ENCODE peak calls at places on chromosomes 13 and 19, in nine cellular contexts. L is GM13977, N is AG09309, I is heart right ventricle, O is mucosa of descending colon, R is uterus, J is ascending aorta, Q is fibroblast of lung, M is neural progenitor cell. Y is an unnamed sample.

GRCh38 chr19:1416014-1416841 is 8.8 kb downstream of the DAZAP1 start:
- DNase-seq in L (no peak), N (no peak), I (no peak), O (peak), R (no peak), J (no peak), Q (no peak), M (no peak), Y (no peak)

GRCh38 chr13:79812070-79812850 is 331.3 kb downstream of the NDFIP2 start:
- DNase-seq in L (peak), N (no peak), I (no peak), O (no peak), R (no peak), J (no peak), Q (no peak), M (no peak), Y (peak)

GRCh38 chr13:23928985-23929384 is 31.7 kb upstream of the C1QTNF9B start:
- DNase-seq in L (no peak), N (peak), I (no peak), O (no peak), R (no peak), J (no peak), Q (peak), M (no peak), Y (no peak)

GRCh38 chr13:83215627-83216026 is 666.6 kb downstream of the SLITRK1 start:
- DNase-seq in L (no peak), N (peak), I (no peak), O (no peak), R (no peak), J (no peak), Q (peak), M (no peak), Y (no peak)

GRCh38 chr19:1113278-1113985 is 9.6 kb downstream of the GPX4 start:
- DNase-seq in L (peak), N (peak), I (peak), O (peak), R (peak), J (peak), Q (peak), M (peak), Y (peak)

GRCh38 chr13:73913043-73913740 is 221.0 kb downstream of the KLF12 start:
- DNase-seq in L (no peak), N (no peak), I (no peak), O (no peak), R (no peak), J (no peak), Q (peak), M (no peak), Y (no peak)

GRCh38 chr13:94765814-94766213 is 53.5 kb upstream of the SOX21 start:
- DNase-seq in L (no peak), N (no peak), I (no peak), O (no peak), R (no peak), J (no peak), Q (no peak), M (no peak), Y (no peak)

GRCh38 chr13:50911051-50911690 is 1.6 kb downstream of the RNASEH2B start:
- DNase-seq in L (peak), N (no peak), I (no peak), O (no peak), R (no peak), J (no peak), Q (peak), M (peak), Y (peak)

GRCh38 chr13:28329395-28330158 is 165.4 kb downstream of the FLT1 start:
- DNase-seq in L (no peak), N (peak), I (peak), O (no peak), R (peak), J (no peak), Q (peak), M (peak), Y (no peak)

GRCh38 chr19:46482645-46483044 is 11.3 kb upstream of the PNMA8A start:
- DNase-seq in L (no peak), N (no peak), I (no peak), O (no peak), R (no peak), J (no peak), Q (peak), M (no peak), Y (no peak)

GRCh38 chr19:6564393-6564792 is 26.6 kb downstream of the CD70 start:
- DNase-seq in L (no peak), N (no peak), I (no peak), O (no peak), R (no peak), J (no peak), Q (no peak), M (peak), Y (no peak)

GRCh38 chr19:14369399-14370168 is 11.7 kb upstream of the ADGRE5 start:
- DNase-seq in L (peak), N (no peak), I (peak), O (peak), R (peak), J (peak), Q (peak), M (no peak), Y (peak)

GRCh38 chr19:46659151-46660007 is 1.6 kb downstream of the DACT3 start:
- DNase-seq in L (peak), N (no peak), I (peak), O (peak), R (peak), J (peak), Q (no peak), M (peak), Y (peak)

GRCh38 chr13:88103824-88104223 is 432.7 kb downstream of the SLITRK5 start:
- DNase-seq in L (no peak), N (no peak), I (no peak), O (no peak), R (no peak), J (no peak), Q (no peak), M (peak), Y (no peak)

GRCh38 chr13:28140433-28141125 is 2.2 kb downstream of the PAN3 start:
- DNase-seq in L (no peak), N (no peak), I (no peak), O (no peak), R (no peak), J (no peak), Q (no peak), M (peak), Y (no peak)

GRCh38 chr13:44329909-44330545 is 43.6 kb upstream of the SERP2 start:
- DNase-seq in L (no peak), N (no peak), I (no peak), O (no peak), R (no peak), J (no peak), Q (no peak), M (no peak), Y (no peak)

GRCh38 chr13:31860002-31860401 is 120.7 kb downstream of the RXFP2 start:
- DNase-seq in L (no peak), N (no peak), I (no peak), O (no peak), R (no peak), J (no peak), Q (no peak), M (no peak), Y (no peak)

GRCh38 chr19:47476438-47476972 is 4.8 kb upstream of the SLC8A2 start:
- DNase-seq in L (no peak), N (no peak), I (no peak), O (no peak), R (no peak), J (no peak), Q (no peak), M (no peak), Y (no peak)

GRCh38 chr19:48899781-48900476 is at the start of gene NUCB1:
- DNase-seq in L (peak), N (peak), I (peak), O (peak), R (peak), J (peak), Q (peak), M (peak), Y (peak)

GRCh38 chr13:90365130-90365529 is 982.4 kb upstream of the MIR17HG start:
- DNase-seq in L (no peak), N (no peak), I (no peak), O (no peak), R (no peak), J (no peak), Q (peak), M (no peak), Y (no peak)

GRCh38 chr19:10270616-10271394 is at the start of gene ICAM1:
- DNase-seq in L (peak), N (no peak), I (peak), O (peak), R (peak), J (peak), Q (peak), M (peak), Y (peak)

GRCh38 chr13:96817336-96817941 is 176.8 kb downstream of the OXGR1 start:
- DNase-seq in L (no peak), N (no peak), I (no peak), O (no peak), R (no peak), J (no peak), Q (peak), M (peak), Y (no peak)

GRCh38 chr19:27679399-27679798 is 1533.6 kb downstream of the UQCRFS1 start:
- DNase-seq in L (no peak), N (no peak), I (no peak), O (no peak), R (no peak), J (no peak), Q (no peak), M (no peak), Y (no peak)

GRCh38 chr19:7988307-7988706 is 17.1 kb downstream of the ELAVL1 start:
- DNase-seq in L (no peak), N (no peak), I (no peak), O (no peak), R (no peak), J (no peak), Q (no peak), M (no peak), Y (no peak)

GRCh38 chr13:77492982-77493381 is 42.5 kb upstream of the SCEL start:
- DNase-seq in L (no peak), N (no peak), I (no peak), O (no peak), R (no peak), J (no peak), Q (peak), M (no peak), Y (peak)

GRCh38 chr13:84609716-84610115 is 727.4 kb upstream of the SLITRK1 start:
- DNase-seq in L (no peak), N (peak), I (no peak), O (no peak), R (no peak), J (no peak), Q (peak), M (no peak), Y (no peak)

GRCh38 chr13:21121616-21122015 is 54.7 kb downstream of the SKA3 start:
- DNase-seq in L (no peak), N (no peak), I (no peak), O (no peak), R (no peak), J (no peak), Q (no peak), M (no peak), Y (no peak)

GRCh38 chr19:29708553-29709439 is 6.3 kb downstream of the C19orf12 start:
- DNase-seq in L (no peak), N (no peak), I (no peak), O (peak), R (no peak), J (no peak), Q (no peak), M (no peak), Y (no peak)

GRCh38 chr13:42600943-42601342 is 27.0 kb downstream of the TNFSF11 start:
- DNase-seq in L (no peak), N (no peak), I (no peak), O (no peak), R (no peak), J (no peak), Q (no peak), M (no peak), Y (no peak)

GRCh38 chr19:8611890-8612806 is 1.6 kb upstream of the ADAMTS10 start:
- DNase-seq in L (peak), N (peak), I (peak), O (peak), R (peak), J (peak), Q (peak), M (no peak), Y (no peak)

GRCh38 chr13:41597348-41598041 is 140.1 kb downstream of the RGCC start:
- DNase-seq in L (no peak), N (no peak), I (no peak), O (no peak), R (no peak), J (no peak), Q (peak), M (no peak), Y (no peak)
- TF ChIP-seq CTCF in L (no peak), N (no peak), I (no peak), O (no peak), R (no peak), J (no peak), Q (no peak), M (no peak), Y (no peak)

DNA sequence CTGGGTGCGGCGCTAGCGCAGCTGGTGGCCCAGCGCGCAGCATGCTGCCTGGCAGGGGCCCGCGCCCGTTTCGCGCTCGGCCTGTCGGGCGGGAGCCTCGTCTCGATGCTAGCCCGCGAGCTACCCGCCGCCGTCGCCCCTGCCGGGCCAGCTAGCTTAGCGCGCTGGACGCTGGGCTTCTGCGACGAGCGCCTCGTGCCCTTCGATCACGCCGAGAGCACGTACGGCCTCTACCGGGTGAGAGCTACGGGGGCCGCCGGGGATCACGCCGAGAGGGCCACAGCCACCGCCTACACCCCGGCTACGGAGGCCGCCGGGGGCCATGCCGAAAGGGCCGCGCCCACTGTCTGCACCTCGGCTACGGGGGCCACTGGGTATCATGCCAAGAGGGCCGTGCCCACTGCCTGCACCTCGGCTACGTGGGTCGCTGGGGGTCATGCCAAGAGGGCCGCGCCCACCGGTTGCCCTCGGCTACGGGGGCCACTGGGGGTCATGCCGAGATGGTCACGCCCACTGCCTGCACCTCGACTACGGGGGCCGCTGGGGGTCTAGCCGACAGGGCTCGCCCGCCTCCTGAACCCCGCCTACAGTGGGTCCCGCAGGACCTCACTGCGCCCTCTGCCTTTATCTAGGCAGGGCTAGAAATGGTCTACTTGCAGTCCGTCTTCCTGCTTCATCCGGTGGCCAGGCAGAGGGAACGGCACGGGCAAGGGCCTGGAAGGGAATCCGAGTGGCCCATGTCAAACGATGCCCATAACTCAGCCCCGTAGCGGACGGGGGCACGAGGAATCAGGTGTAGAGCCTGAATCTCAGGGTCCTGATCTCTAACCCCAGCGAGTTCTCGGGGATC is 500 bp downstream of the PGLS start:
- DNase-seq in L (peak), N (peak), I (peak), O (peak), R (peak), J (peak), Q (peak), M (peak), Y (peak)
- TF ChIP-seq CTCF in L (peak), N (peak), I (peak), O (peak), R (peak), J (peak), Q (no peak), M (no peak), Y (peak)

GRCh38 chr19:56083668-56084067 is 37.4 kb downstream of the ZNF787 start:
- DNase-seq in L (no peak), N (no peak), I (no peak), O (no peak), R (no peak), J (no peak), Q (no peak), M (no peak), Y (no peak)

GRCh38 chr19:56079609-56080008 is 41.5 kb downstream of the ZNF787 start:
- DNase-seq in L (no peak), N (no peak), I (no peak), O (no peak), R (no peak), J (no peak), Q (no peak), M (no peak), Y (peak)

GRCh38 chr19:56076413-56076998 is 44.6 kb downstream of the ZNF787 start:
- DNase-seq in L (peak), N (peak), I (peak), O (no peak), R (peak), J (no peak), Q (peak), M (peak), Y (peak)

GRCh38 chr19:56084835-56085536 is 36.1 kb downstream of the ZNF787 start:
- DNase-seq in L (no peak), N (no peak), I (no peak), O (no peak), R (no peak), J (no peak), Q (no peak), M (no peak), Y (no peak)

DNA sequence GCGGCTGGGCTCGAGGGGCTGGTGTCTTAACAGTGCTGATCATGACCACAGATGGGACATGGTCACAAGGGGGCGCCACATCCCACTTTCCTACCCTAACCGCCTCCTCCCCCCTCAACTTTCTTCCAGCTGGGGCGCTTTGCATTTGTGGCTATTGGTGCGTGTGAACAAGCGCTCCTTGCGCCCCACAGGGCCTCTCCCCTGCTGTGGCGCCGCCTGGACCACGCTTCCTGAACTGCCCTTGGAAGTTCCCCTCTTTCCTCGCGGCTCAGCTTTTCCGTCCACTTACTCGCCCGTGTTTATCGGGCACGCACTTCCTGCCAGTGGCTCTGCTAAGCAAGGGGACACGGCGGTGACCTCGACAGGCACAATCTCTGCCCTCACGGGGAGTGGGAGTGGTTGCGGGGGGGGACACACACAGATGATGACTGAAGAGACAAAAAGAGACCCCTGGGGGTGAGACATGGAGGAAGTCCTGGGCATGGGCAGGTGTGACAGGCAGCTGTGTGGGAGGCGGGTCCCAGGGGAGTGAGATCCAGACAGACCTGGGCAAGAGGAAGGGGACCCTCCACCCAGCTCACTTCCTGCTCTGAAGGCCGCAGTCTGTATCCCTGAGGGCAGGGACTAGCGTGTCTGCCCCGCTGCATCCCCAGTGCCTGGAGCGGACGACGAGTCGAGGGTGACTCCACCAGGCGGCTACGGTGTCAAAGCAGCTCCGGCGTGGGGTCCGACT is 40.3 kb downstream of the ZNF787 start:
- DNase-seq in L (peak), N (peak), I (peak), O (peak), R (peak), J (peak), Q (peak), M (peak), Y (peak)
- TF ChIP-seq CTCF in L (peak), N (peak), I (peak), O (peak), R (peak), J (peak), Q (peak), M (peak), Y (peak)

GRCh38 chr13:101258071-101258470 is 158.2 kb downstream of the NALCN start:
- DNase-seq in L (peak), N (peak), I (no peak), O (no peak), R (no peak), J (no peak), Q (peak), M (peak), Y (peak)
- TF ChIP-seq CTCF in L (no peak), N (no peak), I (no peak), O (no peak), R (no peak), J (no peak), Q (no peak), M (no peak), Y (no peak)

GRCh38 chr13:26474286-26474685 is 83.2 kb upstream of the WASF3 start:
- DNase-seq in L (no peak), N (no peak), I (no peak), O (no peak), R (no peak), J (no peak), Q (no peak), M (no peak), Y (no peak)

GRCh38 chr13:26476111-26476743 is 81.3 kb upstream of the WASF3 start:
- DNase-seq in L (no peak), N (no peak), I (peak), O (no peak), R (peak), J (no peak), Q (peak), M (peak), Y (no peak)

GRCh38 chr13:26471807-26472206 is 85.7 kb upstream of the WASF3 start:
- DNase-seq in L (no peak), N (no peak), I (no peak), O (no peak), R (no peak), J (no peak), Q (no peak), M (no peak), Y (no peak)

GRCh38 chr13:26475176-26476110 is 82.0 kb upstream of the WASF3 start:
- DNase-seq in L (no peak), N (no peak), I (no peak), O (no peak), R (no peak), J (no peak), Q (no peak), M (peak), Y (no peak)

DNA sequence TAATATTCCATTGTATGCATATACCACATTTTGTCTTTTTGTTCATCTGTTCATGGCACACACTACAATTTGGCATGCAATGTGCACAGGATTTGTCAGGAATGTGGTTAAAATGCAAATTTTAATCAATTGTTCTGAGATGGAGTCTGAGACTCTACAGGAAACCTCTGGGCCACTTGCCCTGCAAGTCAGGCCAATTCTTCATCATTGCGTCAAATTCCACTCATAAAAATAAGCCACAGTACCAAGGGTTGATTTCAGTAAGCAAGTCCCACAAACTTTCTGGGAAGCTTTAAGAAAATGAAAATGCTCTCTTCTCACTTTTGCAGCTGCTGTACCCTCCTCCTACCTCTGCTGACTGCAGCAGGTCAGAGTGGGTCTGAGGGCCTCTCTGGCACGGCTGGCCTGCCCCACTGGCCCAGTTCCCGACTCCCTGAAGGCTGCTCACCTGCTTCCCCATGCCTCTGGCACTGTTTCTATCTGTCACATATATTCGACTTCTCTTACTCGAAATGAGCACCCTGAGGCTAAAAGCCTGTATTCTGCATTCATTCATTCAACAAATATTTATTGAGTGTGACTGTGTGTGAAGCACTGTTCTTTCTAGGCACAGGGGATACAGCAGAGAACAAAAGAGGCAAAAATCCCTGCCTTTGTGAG is 83.8 kb upstream of the WASF3 start:
- DNase-seq in L (no peak), N (no peak), I (no peak), O (no peak), R (no peak), J (no peak), Q (no peak), M (no peak), Y (no peak)
- TF ChIP-seq CTCF in L (no peak), N (no peak), I (no peak), O (no peak), R (no peak), J (no peak), Q (no peak), M (no peak), Y (no peak)

GRCh38 chr19:40423227-40423566 is 2.6 kb downstream of the SERTAD1 start:
- DNase-seq in L (no peak), N (no peak), I (no peak), O (no peak), R (no peak), J (no peak), Q (no peak), M (no peak), Y (no peak)
- TF ChIP-seq CTCF in L (no peak), N (no peak), I (no peak), O (no peak), R (no peak), J (no peak), Q (no peak), M (no peak), Y (no peak)

Y was measured in GM10248.